ENCODE peak calls at places on chromosome 3, in nine cellular contexts. S is fibroblast of pulmonary artery, W is IMR-90, F is suprapubic skin, N is A549, I is A673, D is SK-N-SH, E is AG09309, B is adrenal gland. X is an unnamed sample.

GRCh38 chr3:79028916-79029315 is 738.9 kb downstream of the ROBO1 start:
- DNase-seq in S (no peak), W (peak), F (no peak), N (no peak), I (no peak), D (no peak), E (no peak), B (no peak), X (no peak)

GRCh38 chr3:134317106-134317947 is 56.9 kb downstream of the AMOTL2 start:
- DNase-seq in S (no peak), W (no peak), F (peak), N (no peak), I (no peak), D (no peak), E (no peak), B (no peak), X (no peak)

GRCh38 chr3:65927576-65927975 is 111.1 kb downstream of the MAGI1 start:
- DNase-seq in S (no peak), W (peak), F (no peak), N (no peak), I (no peak), D (no peak), E (no peak), B (no peak), X (peak)

GRCh38 chr3:189096092-189096491 is 75.7 kb upstream of the TPRG1 start:
- DNase-seq in S (no peak), W (no peak), F (no peak), N (no peak), I (no peak), D (no peak), E (no peak), B (no peak), X (no peak)

GRCh38 chr3:179304605-179305004 is 18.2 kb upstream of the ZNF639 start:
- DNase-seq in S (no peak), W (no peak), F (no peak), N (no peak), I (peak), D (no peak), E (no peak), B (no peak), X (no peak)

GRCh38 chr3:46538803-46539442 is 27.2 kb downstream of the LRRC2 start:
- DNase-seq in S (peak), W (peak), F (peak), N (no peak), I (peak), D (no peak), E (no peak), B (peak), X (peak)

GRCh38 chr3:170278632-170279031 is 56.4 kb downstream of the PRKCI start:
- DNase-seq in S (no peak), W (no peak), F (no peak), N (no peak), I (no peak), D (no peak), E (no peak), B (no peak), X (no peak)

GRCh38 chr3:101725192-101725889 is 927 bp downstream of the CEP97 start:
- DNase-seq in S (peak), W (peak), F (no peak), N (peak), I (peak), D (peak), E (no peak), B (peak), X (peak)

GRCh38 chr3:120855665-120856437 is 52.2 kb upstream of the STXBP5L start:
- DNase-seq in S (peak), W (peak), F (no peak), N (no peak), I (peak), D (no peak), E (peak), B (peak), X (peak)

GRCh38 chr3:99842826-99843589 is 25.3 kb downstream of the CMSS1 start:
- DNase-seq in S (peak), W (peak), F (no peak), N (no peak), I (peak), D (peak), E (peak), B (no peak), X (peak)

GRCh38 chr3:118628704-118629341 is 405.8 kb downstream of the IGSF11 start:
- DNase-seq in S (peak), W (peak), F (no peak), N (peak), I (peak), D (peak), E (no peak), B (peak), X (peak)

GRCh38 chr3:32249184-32249782 is 10.8 kb downstream of the CMTM8 start:
- DNase-seq in S (peak), W (peak), F (no peak), N (no peak), I (no peak), D (no peak), E (peak), B (no peak), X (peak)

GRCh38 chr3:60877188-60877587 is 374.1 kb downstream of the FHIT start:
- DNase-seq in S (no peak), W (no peak), F (no peak), N (no peak), I (no peak), D (no peak), E (no peak), B (no peak), X (no peak)

GRCh38 chr3:67946446-67946845 is 292.0 kb upstream of the SUCLG2 start:
- DNase-seq in S (peak), W (peak), F (no peak), N (no peak), I (no peak), D (no peak), E (no peak), B (no peak), X (peak)

GRCh38 chr3:15633766-15634588 is 32.4 kb downstream of the BTD start:
- DNase-seq in S (no peak), W (peak), F (no peak), N (no peak), I (no peak), D (peak), E (no peak), B (peak), X (no peak)

GRCh38 chr3:38111201-38111600 is 25.7 kb downstream of the ACAA1 start:
- DNase-seq in S (no peak), W (no peak), F (no peak), N (no peak), I (no peak), D (no peak), E (no peak), B (no peak), X (no peak)

GRCh38 chr3:149600619-149601018 is 57.2 kb downstream of the WWTR1 start:
- DNase-seq in S (no peak), W (no peak), F (no peak), N (no peak), I (peak), D (no peak), E (no peak), B (no peak), X (no peak)

GRCh38 chr3:72129384-72130094 is 344.6 kb upstream of the PROK2 start:
- DNase-seq in S (peak), W (no peak), F (no peak), N (no peak), I (peak), D (no peak), E (no peak), B (no peak), X (no peak)

GRCh38 chr3:622314-622713 is 425.8 kb downstream of the CHL1 start:
- DNase-seq in S (no peak), W (no peak), F (no peak), N (no peak), I (no peak), D (no peak), E (no peak), B (no peak), X (no peak)

GRCh38 chr3:125356140-125357026 is 18.7 kb downstream of the ZNF148 start:
- DNase-seq in S (no peak), W (no peak), F (no peak), N (no peak), I (no peak), D (no peak), E (no peak), B (no peak), X (no peak)

GRCh38 chr3:10950476-10951294 is 41.9 kb upstream of the SLC6A1 start:
- DNase-seq in S (peak), W (peak), F (no peak), N (peak), I (peak), D (peak), E (peak), B (no peak), X (peak)

GRCh38 chr3:190032924-190033323 is 87.8 kb downstream of the P3H2 start:
- DNase-seq in S (no peak), W (no peak), F (no peak), N (no peak), I (peak), D (no peak), E (no peak), B (no peak), X (no peak)

GRCh38 chr3:153503873-153504272 is 341.8 kb downstream of the RAP2B start:
- DNase-seq in S (no peak), W (no peak), F (no peak), N (no peak), I (no peak), D (no peak), E (no peak), B (no peak), X (no peak)

GRCh38 chr3:12898290-12898979 is 57.1 kb upstream of the RPL32 start:
- DNase-seq in S (no peak), W (no peak), F (no peak), N (no peak), I (no peak), D (no peak), E (no peak), B (no peak), X (no peak)
- TF ChIP-seq CTCF in S (no peak), W (no peak), F (no peak), N (no peak), I (no peak), D (no peak), E (no peak), B (no peak), X (no peak)

DNA sequence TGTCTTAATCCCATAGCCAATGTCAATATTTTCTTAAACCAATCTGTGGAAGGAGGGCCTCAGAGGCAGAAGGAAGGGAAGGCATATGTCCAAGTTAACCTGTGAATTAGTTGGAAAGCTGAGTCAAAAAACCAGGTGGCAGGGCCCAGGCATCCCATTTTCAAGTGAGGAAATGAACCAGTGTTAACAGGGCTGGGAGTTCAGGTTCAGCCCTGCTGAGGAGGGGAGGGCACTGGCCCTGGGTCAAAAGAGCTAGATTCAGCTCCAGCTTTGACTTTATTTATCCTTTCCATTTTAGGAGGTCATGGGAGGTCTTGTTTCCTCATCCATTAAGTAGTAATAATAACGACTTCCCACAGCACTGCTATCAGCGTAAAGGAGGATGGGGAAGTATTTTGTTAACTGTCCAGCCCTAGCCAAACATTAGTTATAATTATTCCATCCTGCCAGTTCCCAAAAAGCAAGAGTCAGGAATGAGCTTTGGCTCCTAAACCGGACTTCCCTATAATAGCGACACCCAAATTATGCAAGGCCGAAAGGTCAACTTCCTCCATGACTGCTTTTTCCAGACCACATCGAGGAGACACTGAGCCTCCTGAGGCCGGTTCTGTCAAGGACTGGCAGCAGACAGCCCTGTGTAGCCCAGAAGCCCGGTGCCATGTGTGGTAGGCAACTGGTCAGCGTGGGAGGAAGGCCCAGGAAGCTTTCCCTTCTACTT is 3.2 kb downstream of the MASP1 start:
- DNase-seq in S (no peak), W (no peak), F (no peak), N (no peak), I (no peak), D (no peak), E (no peak), B (peak), X (no peak)
- H3K4me3 ChIP-seq in S (no peak), W (no peak), F (no peak), N (no peak), I (no peak), D (no peak), E (no peak), B (no peak), X (no peak)

GRCh38 chr3:107752202-107752990 is 229.6 kb downstream of the BBX start:
- DNase-seq in S (peak), W (peak), F (no peak), N (no peak), I (peak), D (no peak), E (no peak), B (no peak), X (peak)
- TF ChIP-seq CTCF in S (peak), W (peak), F (no peak), N (peak), I (peak), D (peak), E (peak), B (peak), X (peak)

GRCh38 chr3:39804951-39805350 is 4.5 kb upstream of the MYRIP start:
- DNase-seq in S (peak), W (no peak), F (no peak), N (no peak), I (no peak), D (no peak), E (no peak), B (no peak), X (no peak)
- H3K4me3 ChIP-seq in S (no peak), W (no peak), F (no peak), N (no peak), I (no peak), D (no peak), E (no peak), B (no peak), X (no peak)

DNA sequence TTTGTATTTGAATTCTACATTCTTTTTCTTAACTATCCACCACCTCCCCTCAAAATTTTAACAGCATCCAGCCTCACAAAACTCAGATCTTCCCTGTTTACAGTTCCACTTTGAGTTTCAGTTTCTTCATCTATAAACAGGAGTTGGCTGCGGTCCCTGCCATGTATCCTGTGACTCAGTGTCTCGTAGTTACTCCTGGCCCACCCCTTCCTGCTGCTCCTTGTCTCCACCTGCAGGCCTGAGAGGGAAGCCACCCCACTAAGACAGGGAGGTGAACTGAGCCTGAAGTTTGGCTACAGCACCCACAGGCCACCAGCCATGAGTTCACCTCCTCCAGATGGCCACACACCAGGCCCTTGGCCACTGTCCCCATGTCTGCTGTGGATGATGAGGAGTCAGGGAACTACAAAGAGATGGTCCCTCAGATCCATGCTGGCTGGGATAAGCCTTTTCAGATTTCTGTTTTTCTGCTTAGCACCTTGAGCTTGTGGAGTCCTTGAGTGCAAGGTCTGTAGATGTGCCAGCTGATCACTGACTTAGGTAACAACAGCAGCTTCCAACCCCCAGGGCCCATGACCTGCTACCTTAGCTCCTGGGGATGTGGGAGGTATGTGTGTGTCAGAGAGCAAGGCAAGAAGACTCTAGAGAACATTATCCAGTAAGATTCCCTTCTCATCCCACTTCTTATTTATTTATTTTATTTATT is 37.5 kb downstream of the CD86 start:
- DNase-seq in S (peak), W (peak), F (no peak), N (no peak), I (peak), D (no peak), E (no peak), B (peak), X (peak)
- TF ChIP-seq CTCF in S (peak), W (peak), F (no peak), N (no peak), I (peak), D (peak), E (peak), B (peak), X (peak)

GRCh38 chr3:3800076-3800448 is 831 bp downstream of the LRRN1 start:
- DNase-seq in S (no peak), W (no peak), F (no peak), N (no peak), I (no peak), D (peak), E (no peak), B (no peak), X (no peak)
- H3K4me3 ChIP-seq in S (no peak), W (no peak), F (peak), N (peak), I (no peak), D (no peak), E (no peak), B (peak), X (no peak)

GRCh38 chr3:77319711-77320110 is 279.8 kb downstream of the ROBO2 start:
- DNase-seq in S (no peak), W (peak), F (no peak), N (no peak), I (peak), D (peak), E (no peak), B (no peak), X (peak)
- TF ChIP-seq CTCF in S (peak), W (peak), F (no peak), N (no peak), I (peak), D (peak), E (peak), B (no peak), X (peak)

X was measured in choroid plexus epithelial cell.